ENCODE peak calls at places on chromosomes 5 and 9, in six cellular contexts. M is HFF-Myc; W is Calu3; G is GM12865; L is CD4-positive, alpha-beta T cell; Z is WTC11. Y is an unnamed sample.

GRCh38 chr5:6359941-6360683 is 18.2 kb downstream of the MED10 start:
- DNase-seq in M (no peak), W (no peak), G (no peak), L (peak), Z (peak), Y (no peak)

GRCh38 chr9:81622471-81623245 is 66.7 kb downstream of the TLE1 start:
- DNase-seq in M (no peak), W (no peak), G (no peak), L (no peak), Z (no peak), Y (peak)

GRCh38 chr9:136058152-136058483 is 37.0 kb downstream of the NACC2 start:
- DNase-seq in M (no peak), W (no peak), G (no peak), L (no peak), Z (peak), Y (no peak)

GRCh38 chr5:116564322-116564721 is 10.3 kb downstream of the SEMA6A start:
- DNase-seq in M (no peak), W (no peak), G (no peak), L (no peak), Z (no peak), Y (no peak)

GRCh38 chr5:149062371-149063016 is 368 bp downstream of the SH3TC2 start:
- DNase-seq in M (peak), W (peak), G (no peak), L (no peak), Z (no peak), Y (no peak)

GRCh38 chr9:135109650-135110049 is 22.2 kb downstream of the OLFM1 start:
- DNase-seq in M (no peak), W (no peak), G (no peak), L (no peak), Z (no peak), Y (no peak)

GRCh38 chr5:75694781-75695180 is 22.5 kb downstream of the POC5 start:
- DNase-seq in M (no peak), W (no peak), G (no peak), L (no peak), Z (no peak), Y (no peak)

GRCh38 chr9:100084734-100085133 is 14.1 kb downstream of the ERP44 start:
- DNase-seq in M (no peak), W (no peak), G (peak), L (no peak), Z (no peak), Y (no peak)

GRCh38 chr5:132354381-132354780 is 15.1 kb upstream of the SLC22A5 start:
- DNase-seq in M (no peak), W (no peak), G (no peak), L (no peak), Z (no peak), Y (peak)

GRCh38 chr9:89993678-89994630 is 389.1 kb downstream of the GADD45G start:
- DNase-seq in M (no peak), W (no peak), G (no peak), L (no peak), Z (no peak), Y (no peak)

GRCh38 chr5:132759114-132760042 is 12.2 kb downstream of the CCNI2 start:
- DNase-seq in M (no peak), W (peak), G (no peak), L (no peak), Z (no peak), Y (no peak)

GRCh38 chr5:59553992-59554391 is 339.5 kb downstream of the PDE4D start:
- DNase-seq in M (no peak), W (no peak), G (no peak), L (no peak), Z (no peak), Y (no peak)

GRCh38 chr5:59544573-59544972 is 349.0 kb downstream of the PDE4D start:
- DNase-seq in M (no peak), W (no peak), G (no peak), L (no peak), Z (no peak), Y (no peak)

GRCh38 chr5:59543826-59544442 is 349.6 kb downstream of the PDE4D start:
- DNase-seq in M (no peak), W (no peak), G (no peak), L (no peak), Z (no peak), Y (no peak)

GRCh38 chr5:59547731-59548130 is 345.8 kb downstream of the PDE4D start:
- DNase-seq in M (no peak), W (no peak), G (no peak), L (no peak), Z (no peak), Y (no peak)

GRCh38 chr5:59548807-59549357 is 344.6 kb downstream of the PDE4D start:
- DNase-seq in M (no peak), W (no peak), G (no peak), L (no peak), Z (no peak), Y (no peak)
- TF ChIP-seq CTCF in M (no peak), W (no peak), G (no peak), L (no peak), Z (no peak), Y (no peak)

GRCh38 chr5:144394036-144394435 is 223.4 kb downstream of the KCTD16 start:
- DNase-seq in M (no peak), W (no peak), G (no peak), L (no peak), Z (no peak), Y (no peak)
- TF ChIP-seq CTCF in M (no peak), W (no peak), G (no peak), L (no peak), Z (no peak), Y (no peak)

GRCh38 chr9:2622361-2623045 is 916 bp downstream of the VLDLR start:
- DNase-seq in M (no peak), W (peak), G (no peak), L (no peak), Z (peak), Y (peak)

GRCh38 chr9:2623866-2624682 is 2.5 kb downstream of the VLDLR start:
- DNase-seq in M (no peak), W (no peak), G (no peak), L (no peak), Z (no peak), Y (no peak)

GRCh38 chr9:2623046-2623865 is 1.7 kb downstream of the VLDLR start:
- DNase-seq in M (no peak), W (peak), G (no peak), L (no peak), Z (peak), Y (peak)

GRCh38 chr9:2628926-2629325 is 7.3 kb downstream of the VLDLR start:
- DNase-seq in M (no peak), W (no peak), G (no peak), L (no peak), Z (no peak), Y (no peak)

DNA sequence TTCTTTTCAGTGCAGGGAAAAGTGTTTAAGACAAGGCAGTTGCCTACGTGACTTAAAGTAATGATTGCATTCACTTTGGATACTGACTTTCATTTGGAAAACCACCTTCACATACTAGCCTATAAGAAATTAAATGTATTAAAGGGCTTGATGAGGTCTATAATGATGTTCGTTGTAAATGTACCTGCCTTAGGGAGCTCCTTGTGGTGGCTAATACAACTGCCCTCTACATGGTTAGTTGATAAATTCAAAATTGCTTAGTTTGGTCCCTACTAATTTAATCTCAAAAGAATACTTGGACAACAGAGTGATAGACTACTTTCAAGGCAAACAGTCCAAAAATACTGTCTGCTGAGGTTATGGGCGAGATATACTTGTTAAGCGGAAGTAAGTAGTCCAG is 3.8 kb downstream of the VLDLR start:
- DNase-seq in M (no peak), W (no peak), G (no peak), L (no peak), Z (no peak), Y (no peak)
- TF ChIP-seq CTCF in M (no peak), W (no peak), G (no peak), L (no peak), Z (no peak), Y (no peak)

GRCh38 chr9:114614373-114614772 is 3.3 kb downstream of the TMEM268 start:
- DNase-seq in M (no peak), W (no peak), G (no peak), L (no peak), Z (no peak), Y (no peak)
- TF ChIP-seq CTCF in M (peak), W (no peak), G (no peak), L (no peak), Z (no peak), Y (no peak)

GRCh38 chr5:150589791-150590601 is 50.5 kb upstream of the SYNPO start:
- DNase-seq in M (peak), W (no peak), G (peak), L (no peak), Z (peak), Y (no peak)
- TF ChIP-seq CTCF in M (peak), W (no peak), G (no peak), L (no peak), Z (no peak), Y (peak)

GRCh38 chr9:37395663-37396062 is 26.8 kb upstream of the GRHPR start:
- DNase-seq in M (no peak), W (no peak), G (no peak), L (no peak), Z (no peak), Y (no peak)

GRCh38 chr9:37392272-37392671 is 30.2 kb upstream of the GRHPR start:
- DNase-seq in M (no peak), W (no peak), G (no peak), L (no peak), Z (no peak), Y (no peak)

GRCh38 chr9:37386988-37387387 is 35.5 kb upstream of the GRHPR start:
- DNase-seq in M (peak), W (no peak), G (no peak), L (no peak), Z (no peak), Y (no peak)

GRCh38 chr9:37395229-37395628 is 27.3 kb upstream of the GRHPR start:
- DNase-seq in M (no peak), W (no peak), G (no peak), L (no peak), Z (no peak), Y (no peak)

GRCh38 chr9:37390759-37391158 is 31.7 kb upstream of the GRHPR start:
- DNase-seq in M (no peak), W (no peak), G (peak), L (no peak), Z (peak), Y (no peak)
- TF ChIP-seq CTCF in M (peak), W (no peak), G (peak), L (peak), Z (peak), Y (no peak)

GRCh38 chr5:956941-957729 is 51.5 kb upstream of the NKD2 start:
- DNase-seq in M (peak), W (peak), G (peak), L (no peak), Z (peak), Y (peak)
- TF ChIP-seq CTCF in M (peak), W (no peak), G (no peak), L (no peak), Z (peak), Y (no peak)